ENCODE peak calls at places on chromosomes 5 and 9, in five cellular contexts. L is astrocyte of the spinal cord, R is fibroblast of pulmonary artery, V is foreskin fibroblast, N is right atrium auricular region. S is an unnamed sample.

GRCh38 chr5:178305801-178306200 is 73.2 kb upstream of the PHYKPL start:
- DNase-seq in V (no peak), N (no peak), R (no peak), L (no peak), S (no peak)

GRCh38 chr5:68192679-68193060 is 22.9 kb upstream of the PIK3R1 start:
- DNase-seq in L (peak; percentile 49), V (no peak), N (no peak), R (no peak), S (no peak)

GRCh38 chr9:126635661-126636439 is 22.1 kb downstream of the LMX1B start:
- DNase-seq in R (no peak), L (no peak), V (no peak), N (no peak), S (no peak)

GRCh38 chr5:14501353-14502162 is 80.0 kb upstream of the OTULINL start:
- DNase-seq in L (peak; percentile 40), N (no peak), V (peak; percentile 34), R (no peak), S (no peak)

GRCh38 chr5:14451866-14452265 is 129.7 kb upstream of the OTULINL start:
- DNase-seq in L (no peak), R (no peak), V (peak; percentile 62), N (no peak), S (no peak)

GRCh38 chr9:136687721-136688223 is 515 bp upstream of the AGPAT2 start:
- DNase-seq in R (no peak), N (no peak), V (no peak), L (no peak), S (no peak)

GRCh38 chr9:34240021-34240420 is 61.2 kb downstream of the UBAP1 start:
- DNase-seq in V (no peak), L (no peak), N (no peak), R (no peak), S (no peak)

GRCh38 chr9:112447283-112447761 is 39.3 kb upstream of the KIAA1958 start:
- DNase-seq in R (peak; percentile 23), N (no peak), V (peak; percentile 66), L (no peak), S (peak; percentile 1)

GRCh38 chr9:38439916-38440301 is 15.7 kb upstream of the IGFBPL1 start:
- DNase-seq in N (no peak), R (no peak), L (no peak), V (no peak), S (no peak)

GRCh38 chr9:19934301-19934868 is 145.5 kb upstream of the SLC24A2 start:
- DNase-seq in V (peak; percentile 68), N (peak; percentile 63), R (peak; percentile 42), L (peak; percentile 35), S (no peak)

GRCh38 chr5:107985144-107985543 is 314.4 kb upstream of the EFNA5 start:
- DNase-seq in L (no peak), R (no peak), N (no peak), V (no peak), S (no peak)

GRCh38 chr5:154477382-154478223 is 424 bp downstream of the HAND1 start:
- DNase-seq in R (no peak), N (no peak), V (peak; percentile 55), L (peak; percentile 11), S (no peak)

GRCh38 chr5:179240561-179240960 is 104.7 kb downstream of the ADAMTS2 start:
- DNase-seq in R (no peak), L (no peak), N (no peak), V (no peak), S (no peak)

GRCh38 chr9:81492710-81493447 is 196.5 kb downstream of the TLE1 start:
- DNase-seq in R (peak; percentile 93), N (no peak), V (peak; percentile 96), L (peak; percentile 97), S (peak; percentile 96)

GRCh38 chr5:136155769-136156168 is 23.1 kb downstream of the SMAD5 start:
- DNase-seq in N (no peak), V (peak; percentile 47), L (no peak), R (peak; percentile 36), S (no peak)

GRCh38 chr5:107502711-107503110 is 168.0 kb downstream of the EFNA5 start:
- DNase-seq in V (no peak), L (no peak), N (no peak), R (no peak), S (no peak)

GRCh38 chr9:124133752-124134151 is 122.2 kb downstream of the LHX2 start:
- DNase-seq in L (peak; percentile 34), R (peak; percentile 66), N (no peak), V (peak; percentile 61), S (no peak)

GRCh38 chr9:127991017-127991756 is 10.4 kb upstream of the EEIG1 start:
- DNase-seq in V (no peak), N (no peak), L (no peak), R (no peak), S (no peak)

GRCh38 chr5:157109744-157110143 is 900 bp upstream of the HAVCR2 start:
- DNase-seq in V (no peak), N (no peak), L (no peak), R (no peak), S (no peak)

GRCh38 chr5:761854-762685 is 22.5 kb downstream of the ZDHHC11B start:
- DNase-seq in L (no peak), V (no peak), R (no peak), N (peak; percentile 67), S (no peak)

GRCh38 chr5:174610968-174611367 is 113.4 kb upstream of the MSX2 start:
- DNase-seq in R (peak; percentile 36), V (peak; percentile 9), N (peak; percentile 60), L (no peak), S (no peak)

GRCh38 chr9:84170521-84171141 is 169.9 kb downstream of the SLC28A3 start:
- DNase-seq in R (peak; percentile 97), N (peak; percentile 90), L (peak; percentile 96), V (peak; percentile 98), S (peak; percentile 97)

GRCh38 chr9:92664394-92665152 is 5.4 kb downstream of the IPPK start:
- DNase-seq in V (no peak), L (peak; percentile 10), N (no peak), R (no peak), S (no peak)

GRCh38 chr5:18312016-18312415 is 677.8 kb downstream of the TAF11L14 start:
- DNase-seq in V (no peak), R (no peak), N (no peak), L (no peak), S (no peak)

DNA sequence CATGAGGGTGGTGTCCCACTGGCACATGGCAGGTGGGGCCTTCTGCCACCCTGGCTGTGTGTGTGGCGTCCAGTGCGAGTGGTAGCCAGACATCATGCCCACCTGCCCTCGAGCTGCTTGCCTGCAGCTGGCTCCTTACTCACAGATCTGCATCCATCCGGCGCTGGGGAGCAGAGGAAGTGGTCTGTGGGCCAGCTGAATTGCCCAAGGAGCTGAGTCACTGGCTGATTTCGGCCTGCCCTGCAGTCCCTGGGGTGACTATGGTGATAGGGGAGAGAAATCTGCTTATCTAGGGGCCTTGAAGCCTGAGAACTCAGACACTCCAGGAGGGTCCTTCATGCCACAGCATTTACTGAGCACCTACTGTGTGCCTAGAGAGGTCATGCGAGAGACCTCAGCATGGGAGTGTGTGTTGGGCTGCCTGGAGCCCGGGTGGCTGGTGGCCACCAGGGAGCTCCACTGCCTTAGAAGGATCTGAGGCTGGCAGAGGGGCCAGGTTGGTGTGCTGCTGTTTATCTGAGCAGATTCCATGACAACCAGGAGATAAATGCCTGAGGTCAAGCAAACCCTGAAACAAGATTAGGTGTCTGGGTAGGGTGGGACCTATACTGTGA is 57.1 kb downstream of the SLC22A5 start:
- DNase-seq in V (peak; percentile 97), N (peak; percentile 90), R (peak; percentile 88), L (peak; percentile 91), S (peak; percentile 87)
- H3K4me3 ChIP-seq in V (no peak overlapping the region), N (no peak overlapping the region), R (no peak overlapping the region), L (no peak overlapping the region), S (no peak overlapping the region)

GRCh38 chr9:121271368-121272351 is 3.7 kb downstream of the GSN start:
- DNase-seq in V (peak; percentile 91), N (no peak), R (peak; percentile 68), L (peak; percentile 84), S (peak; percentile 78)
- H3K4me3 ChIP-seq in V (peak overlapping the region; percentile 43), N (no peak overlapping the region), R (peak overlapping the region; percentile 4), L (no peak overlapping the region), S (peak overlapping the region; percentile 20)

DNA sequence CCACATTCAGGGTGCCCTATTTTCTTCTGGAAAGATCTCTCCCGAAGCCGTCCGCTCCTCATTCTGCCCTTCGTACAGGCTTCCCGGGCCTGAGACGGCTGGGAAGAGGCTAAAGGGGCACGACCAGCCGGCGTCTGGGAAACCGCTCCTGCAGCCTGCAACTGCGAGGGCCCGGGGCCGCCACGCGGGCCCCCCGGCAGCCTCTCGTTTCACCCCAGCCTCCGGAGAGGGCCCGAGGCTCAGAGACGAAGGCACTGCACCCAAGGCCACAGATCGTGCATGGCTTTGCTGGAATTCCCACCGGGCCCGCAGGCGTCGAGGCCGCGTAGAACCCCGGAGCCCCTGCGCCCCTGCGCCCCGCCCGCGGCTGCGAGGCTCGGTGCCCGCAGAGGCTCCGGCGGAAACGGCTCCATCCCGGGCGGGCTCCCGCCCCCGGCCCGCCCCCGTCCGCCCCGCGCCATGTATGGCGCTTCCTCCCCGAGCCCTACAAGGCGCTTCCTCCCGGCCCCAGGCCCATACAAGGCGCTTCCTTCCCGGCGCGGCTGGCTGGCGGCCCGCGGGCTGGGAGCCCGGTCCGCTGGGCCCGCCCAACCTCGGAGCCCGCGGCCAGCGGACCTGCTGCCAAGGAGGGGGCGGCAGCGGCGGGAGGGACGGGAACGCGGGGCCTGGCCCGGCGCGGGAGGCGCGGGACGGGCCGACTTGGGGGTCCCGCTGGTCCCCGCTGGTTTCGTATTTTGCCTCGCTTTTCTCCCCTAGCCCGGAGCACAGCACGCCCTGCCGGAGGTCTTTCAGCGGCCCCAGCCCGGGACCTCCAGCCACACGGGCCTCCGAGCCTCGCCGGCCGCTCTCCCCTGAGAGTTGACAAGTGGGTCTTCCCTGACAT is 26.6 kb downstream of the EGR1 start:
- DNase-seq in R (peak; percentile 90), L (peak; percentile 92), N (peak; percentile 91), V (peak; percentile 98), S (peak; percentile 75)
- H3K4me3 ChIP-seq in R (peak overlapping the region; percentile 55), L (peak overlapping the region; percentile 46), N (peak overlapping the region; percentile 47), V (peak overlapping the region; percentile 64), S (peak overlapping the region; percentile 56)

GRCh38 chr9:133254471-133254870 is 20.5 kb downstream of the ABO start:
- DNase-seq in R (no peak), V (no peak), L (no peak), N (no peak), S (no peak)

GRCh38 chr9:133251773-133252172 is 23.2 kb downstream of the ABO start:
- DNase-seq in R (no peak), V (no peak), L (no peak), N (no peak), S (no peak)

GRCh38 chr9:133250741-133251170 is 24.2 kb downstream of the ABO start:
- DNase-seq in L (no peak), V (no peak), N (no peak), R (no peak), S (no peak)

GRCh38 chr9:133253268-133253667 is 21.7 kb downstream of the ABO start:
- DNase-seq in L (no peak), V (no peak), R (no peak), N (no peak), S (no peak)

DNA sequence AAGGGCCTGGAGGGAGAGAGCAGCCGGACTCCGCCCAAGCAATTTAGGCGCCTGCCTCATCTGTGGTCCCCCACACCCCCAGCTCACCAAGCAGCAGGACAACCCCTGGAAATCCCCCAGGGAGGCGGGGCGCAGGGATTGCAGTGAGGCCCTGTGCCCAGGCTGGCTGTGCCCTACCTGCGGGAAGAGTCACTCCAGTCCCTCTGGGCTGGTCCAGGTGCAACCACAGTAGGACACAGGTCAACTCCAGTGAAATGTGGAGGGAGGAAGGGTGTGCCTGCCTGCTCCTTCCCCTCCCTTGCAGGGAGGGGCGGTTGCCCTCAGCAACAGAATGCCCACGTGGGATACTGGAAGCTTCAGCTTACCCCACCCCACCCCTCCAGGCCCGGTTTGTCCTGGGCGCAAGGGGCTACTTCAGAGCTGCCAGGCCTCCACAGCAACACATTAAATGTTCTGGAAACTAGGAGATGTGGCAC is 22.7 kb downstream of the ABO start:
- DNase-seq in L (no peak), N (no peak), R (no peak), V (no peak), S (no peak)
- H3K4me3 ChIP-seq in L (no peak overlapping the region), N (no peak overlapping the region), R (no peak overlapping the region), V (no peak overlapping the region), S (no peak overlapping the region)

GRCh38 chr5:111783537-111783936 is 26.5 kb upstream of the NREP start:
- DNase-seq in L (no peak), N (no peak), V (no peak), R (no peak), S (no peak)
- H3K4me3 ChIP-seq in L (no peak overlapping the region), N (no peak overlapping the region), V (no peak overlapping the region), R (no peak overlapping the region), S (no peak overlapping the region)

S was measured in skeletal muscle cell.